ENCODE peak calls at places on chromosomes 5 and 9, in five cellular contexts. V is stimulated activated CD8-positive, alpha-beta memory T cell treated with anti-CD3 and anti-CD28 coated beads, Interleukin-7, amount 100 ng/mL, for 1 hour; E is A172; R is GM10248; O is cortex of kidney. A is an unnamed sample.

GRCh38 chr5:148734518-148734917 is 80.2 kb upstream of the HTR4 start:
- DNase-seq in O (no peak), R (no peak), V (no peak), E (no peak), A (no peak)

GRCh38 chr9:131747352-131747751 is 7.5 kb upstream of the RAPGEF1 start:
- DNase-seq in R (no peak), V (no peak), O (no peak), E (peak), A (no peak)

GRCh38 chr5:20347334-20347733 is 359.3 kb upstream of the CDH18 start:
- DNase-seq in O (no peak), R (no peak), V (no peak), E (no peak), A (no peak)

GRCh38 chr9:124652203-124652992 is 118.7 kb downstream of the NR6A1 start:
- DNase-seq in V (no peak), O (no peak), R (no peak), E (peak), A (peak)

GRCh38 chr5:147748590-147748989 is 33.9 kb downstream of the JAKMIP2 start:
- DNase-seq in O (no peak), R (no peak), V (no peak), E (no peak), A (no peak)

GRCh38 chr9:27162045-27162444 is 53.0 kb downstream of the TEK start:
- DNase-seq in V (no peak), R (no peak), O (no peak), E (no peak), A (peak)

GRCh38 chr9:134434896-134435506 is 108.7 kb downstream of the RXRA start:
- DNase-seq in E (peak), R (no peak), V (no peak), O (no peak), A (peak)

GRCh38 chr9:122939611-122940010 is 1.2 kb upstream of the RABGAP1 start:
- DNase-seq in E (no peak), R (no peak), V (no peak), O (no peak), A (no peak)

GRCh38 chr5:109412981-109413402 is 3.2 kb upstream of the PJA2 start:
- DNase-seq in O (no peak), E (no peak), V (no peak), R (no peak), A (no peak)

GRCh38 chr5:38258319-38259061 is at the start of gene EGFLAM:
- DNase-seq in V (no peak), E (peak), R (no peak), O (no peak), A (no peak)

GRCh38 chr5:143004361-143004802 is 234.2 kb downstream of the ARHGAP26 start:
- DNase-seq in O (no peak), R (no peak), E (no peak), V (no peak), A (no peak)

GRCh38 chr5:62708481-62709325 is 130.1 kb downstream of the LRRC70 start:
- DNase-seq in E (no peak), V (no peak), R (no peak), O (no peak), A (no peak)

GRCh38 chr5:45677524-45677923 is 18.7 kb downstream of the HCN1 start:
- DNase-seq in R (no peak), O (no peak), E (no peak), V (no peak), A (no peak)

GRCh38 chr5:76766746-76767145 is 50.8 kb downstream of the F2R start:
- DNase-seq in E (peak), V (no peak), O (no peak), R (no peak), A (no peak)

GRCh38 chr9:93829271-93830223 is 125.6 kb downstream of the BARX1 start:
- DNase-seq in V (no peak), E (no peak), O (no peak), R (no peak), A (no peak)

GRCh38 chr5:92042237-92042636 is 659.1 kb upstream of the ARRDC3 start:
- DNase-seq in E (no peak), R (no peak), O (no peak), V (no peak), A (no peak)

GRCh38 chr5:84242286-84242685 is 142.4 kb downstream of the EDIL3 start:
- DNase-seq in E (peak), V (no peak), O (no peak), R (no peak), A (peak)

GRCh38 chr5:65394078-65394477 is 87.6 kb downstream of the ADAMTS6 start:
- DNase-seq in E (peak), V (no peak), R (no peak), O (no peak), A (peak)

GRCh38 chr9:131330814-131331600 is 41.5 kb downstream of the PLPP7 start:
- DNase-seq in E (no peak), R (no peak), O (no peak), V (no peak), A (no peak)

GRCh38 chr5:93415819-93416218 is 165.2 kb downstream of the NR2F1-AS1 start:
- DNase-seq in V (no peak), O (no peak), R (no peak), E (no peak), A (no peak)

GRCh38 chr5:141488591-141489478 is at the start of gene PCDHGC5:
- DNase-seq in R (peak), O (no peak), E (peak), V (no peak), A (peak)

GRCh38 chr5:43573058-43573457 is 16.2 kb upstream of the PAIP1 start:
- DNase-seq in E (no peak), R (no peak), V (no peak), O (no peak), A (no peak)

GRCh38 chr5:35771839-35772238 is 84.9 kb upstream of the IL7R start:
- DNase-seq in R (no peak), V (no peak), O (no peak), E (no peak), A (no peak)

GRCh38 chr9:80020530-80020929 is 448.8 kb downstream of the TLE4 start:
- DNase-seq in V (no peak), E (no peak), O (no peak), R (no peak), A (no peak)

GRCh38 chr9:121601234-121601633 is 50.2 kb upstream of the DAB2IP start:
- DNase-seq in O (no peak), V (no peak), E (no peak), R (no peak), A (peak)

GRCh38 chr5:58984009-58984525 is 401.2 kb downstream of the RAB3C start:
- DNase-seq in E (no peak), V (no peak), R (no peak), O (no peak), A (no peak)

GRCh38 chr5:159163027-159163699 is 46.2 kb downstream of the RNF145 start:
- DNase-seq in R (no peak), V (no peak), O (no peak), E (peak), A (no peak)

GRCh38 chr5:86917117-86917579 is 299.4 kb downstream of the COX7C start:
- DNase-seq in O (no peak), E (peak), R (no peak), V (no peak), A (no peak)

GRCh38 chr5:155978805-155979204 is 348.2 kb upstream of the SGCD start:
- DNase-seq in E (no peak), V (no peak), O (no peak), R (no peak), A (no peak)

A was measured in hepatic stellate cell.